ENCODE peak calls at places on chromosomes 7 and 10, in six cellular contexts. Y is stomach, W is esophagus muscularis mucosa, T is H1, P is A549, S is sigmoid colon. J is an unnamed sample.

GRCh38 chr10:68253356-68253755 is 21.4 kb upstream of the ATOH7 start:
- DNase-seq in Y (no peak), W (no peak), T (no peak), P (no peak), S (no peak), J (no peak)

GRCh38 chr7:601573-602340 is 82.1 kb upstream of the PDGFA start:
- DNase-seq in Y (peak), W (no peak), T (no peak), P (no peak), S (peak), J (no peak)

GRCh38 chr10:6423413-6424170 is 156.5 kb downstream of the PRKCQ start:
- DNase-seq in Y (no peak), W (no peak), T (no peak), P (no peak), S (no peak), J (no peak)

GRCh38 chr7:129343099-129343700 is 91.0 kb upstream of the STRIP2 start:
- DNase-seq in Y (no peak), W (no peak), T (no peak), P (peak), S (no peak), J (peak)

GRCh38 chr10:115624448-115624847 is 531.3 kb downstream of the ATRNL1 start:
- DNase-seq in Y (no peak), W (no peak), T (peak), P (no peak), S (no peak), J (no peak)

GRCh38 chr10:96188911-96189310 is 58.8 kb downstream of the ZNF518A start:
- DNase-seq in Y (no peak), W (no peak), T (no peak), P (no peak), S (no peak), J (no peak)

GRCh38 chr10:33314788-33315561 is 19.5 kb downstream of the NRP1 start:
- DNase-seq in Y (no peak), W (no peak), T (no peak), P (no peak), S (no peak), J (no peak)

GRCh38 chr10:48604039-48604407 is 850 bp downstream of the ARHGAP22 start:
- DNase-seq in Y (no peak), W (no peak), T (no peak), P (no peak), S (peak), J (no peak)

GRCh38 chr7:92586403-92586802 is 3.8 kb downstream of the FAM133B start:
- DNase-seq in Y (no peak), W (no peak), T (no peak), P (no peak), S (no peak), J (no peak)

GRCh38 chr7:37208528-37208927 is 240.1 kb downstream of the ELMO1 start:
- DNase-seq in Y (peak), W (peak), T (no peak), P (peak), S (peak), J (peak)

GRCh38 chr7:141664450-141664849 is 37.5 kb downstream of the DENND11 start:
- DNase-seq in Y (peak), W (no peak), T (no peak), P (no peak), S (no peak), J (no peak)

GRCh38 chr7:114334992-114335391 is 79.6 kb upstream of the FOXP2 start:
- DNase-seq in Y (no peak), W (no peak), T (no peak), P (no peak), S (no peak), J (no peak)

GRCh38 chr7:11969627-11970026 is 137.6 kb upstream of the THSD7A start:
- DNase-seq in Y (no peak), W (no peak), T (no peak), P (no peak), S (no peak), J (no peak)

GRCh38 chr10:103154464-103155299 is 38.4 kb downstream of the NT5C2 start:
- DNase-seq in Y (no peak), W (no peak), T (no peak), P (no peak), S (no peak), J (no peak)

GRCh38 chr7:68399991-68400590 is 1198.2 kb upstream of the AUTS2 start:
- DNase-seq in Y (no peak), W (peak), T (no peak), P (no peak), S (no peak), J (no peak)

GRCh38 chr10:34580643-34581042 is 234.5 kb downstream of the PARD3 start:
- DNase-seq in Y (no peak), W (no peak), T (no peak), P (peak), S (no peak), J (no peak)

GRCh38 chr10:18504161-18504560 is 147.2 kb downstream of the NSUN6 start:
- DNase-seq in Y (no peak), W (no peak), T (no peak), P (no peak), S (no peak), J (no peak)

GRCh38 chr10:58615237-58615935 is 102.7 kb downstream of the BICC1 start:
- DNase-seq in Y (no peak), W (no peak), T (no peak), P (no peak), S (no peak), J (no peak)

GRCh38 chr10:5546891-5547683 is 22.3 kb downstream of the CALML3 start:
- DNase-seq in Y (peak), W (no peak), T (no peak), P (peak), S (peak), J (peak)

GRCh38 chr7:954330-955238 is at the start of gene ADAP1:
- DNase-seq in Y (peak), W (no peak), T (no peak), P (peak), S (peak), J (no peak)

GRCh38 chr7:10974717-10975032 is 1.0 kb downstream of the PHF14 start:
- DNase-seq in Y (no peak), W (no peak), T (no peak), P (no peak), S (no peak), J (no peak)

GRCh38 chr7:92246363-92247101 is 758 bp downstream of the ANKIB1 start:
- DNase-seq in Y (no peak), W (no peak), T (no peak), P (peak), S (no peak), J (no peak)

GRCh38 chr7:97859606-97860204 is 12.5 kb downstream of the ASNS start:
- DNase-seq in Y (no peak), W (no peak), T (no peak), P (no peak), S (no peak), J (no peak)

GRCh38 chr7:15323545-15323944 is 238.3 kb downstream of the AGMO start:
- DNase-seq in Y (no peak), W (no peak), T (no peak), P (no peak), S (peak), J (peak)

GRCh38 chr7:103524042-103524907 is 78.3 kb upstream of the SLC26A5 start:
- DNase-seq in Y (no peak), W (no peak), T (no peak), P (peak), S (no peak), J (no peak)

GRCh38 chr10:77637986-77638765 is 568 bp upstream of the KCNMA1 start:
- DNase-seq in Y (no peak), W (no peak), T (no peak), P (peak), S (peak), J (no peak)

GRCh38 chr7:98462926-98463325 is 62.0 kb upstream of the BAIAP2L1 start:
- DNase-seq in Y (no peak), W (no peak), T (no peak), P (no peak), S (no peak), J (no peak)

GRCh38 chr7:112134039-112134438 is 72.2 kb downstream of the DOCK4 start:
- DNase-seq in Y (no peak), W (no peak), T (no peak), P (no peak), S (no peak), J (no peak)

GRCh38 chr10:3776796-3777571 is 8.0 kb downstream of the KLF6 start:
- DNase-seq in Y (peak), W (no peak), T (no peak), P (peak), S (peak), J (peak)

GRCh38 chr7:76377186-76377918 is 18.6 kb upstream of the YWHAG start:
- DNase-seq in Y (no peak), W (no peak), T (no peak), P (peak), S (no peak), J (no peak)

GRCh38 chr7:42911482-42912447 is at the start of gene C7orf25:
- DNase-seq in Y (peak), W (peak), T (peak), P (peak), S (peak), J (peak)

GRCh38 chr10:119651514-119652327 is 541 bp downstream of the BAG3 start:
- DNase-seq in Y (peak), W (no peak), T (no peak), P (no peak), S (peak), J (no peak)

GRCh38 chr7:87510430-87510875 is 35.0 kb upstream of the ABCB4 start:
- DNase-seq in Y (no peak), W (no peak), T (no peak), P (no peak), S (no peak), J (no peak)

GRCh38 chr10:3848768-3849643 is 64.0 kb upstream of the KLF6 start:
- DNase-seq in Y (no peak), W (no peak), T (no peak), P (no peak), S (no peak), J (no peak)

GRCh38 chr7:25295404-25295803 is 67.1 kb upstream of the NPVF start:
- DNase-seq in Y (no peak), W (no peak), T (no peak), P (no peak), S (no peak), J (no peak)

GRCh38 chr7:70098905-70099672 is 500.8 kb downstream of the AUTS2 start:
- DNase-seq in Y (no peak), W (no peak), T (no peak), P (no peak), S (no peak), J (no peak)

GRCh38 chr7:110090113-110090820 is 1000.7 kb upstream of the LRRN3 start:
- DNase-seq in Y (no peak), W (no peak), T (no peak), P (peak), S (no peak), J (no peak)

GRCh38 chr7:36506130-36506794 is 116.6 kb downstream of the ANLN start:
- DNase-seq in Y (no peak), W (peak), T (no peak), P (no peak), S (no peak), J (no peak)

GRCh38 chr10:3785849-3786290 is 861 bp upstream of the KLF6 start:
- DNase-seq in Y (no peak), W (peak), T (no peak), P (peak), S (peak), J (no peak)

GRCh38 chr10:108696792-108697477 is 1226.4 kb downstream of the XPNPEP1 start:
- DNase-seq in Y (no peak), W (no peak), T (no peak), P (no peak), S (no peak), J (no peak)
- TF ChIP-seq EP300 in Y (no peak), W (no peak), T (no peak), P (no peak), S (no peak), J (no peak)

DNA sequence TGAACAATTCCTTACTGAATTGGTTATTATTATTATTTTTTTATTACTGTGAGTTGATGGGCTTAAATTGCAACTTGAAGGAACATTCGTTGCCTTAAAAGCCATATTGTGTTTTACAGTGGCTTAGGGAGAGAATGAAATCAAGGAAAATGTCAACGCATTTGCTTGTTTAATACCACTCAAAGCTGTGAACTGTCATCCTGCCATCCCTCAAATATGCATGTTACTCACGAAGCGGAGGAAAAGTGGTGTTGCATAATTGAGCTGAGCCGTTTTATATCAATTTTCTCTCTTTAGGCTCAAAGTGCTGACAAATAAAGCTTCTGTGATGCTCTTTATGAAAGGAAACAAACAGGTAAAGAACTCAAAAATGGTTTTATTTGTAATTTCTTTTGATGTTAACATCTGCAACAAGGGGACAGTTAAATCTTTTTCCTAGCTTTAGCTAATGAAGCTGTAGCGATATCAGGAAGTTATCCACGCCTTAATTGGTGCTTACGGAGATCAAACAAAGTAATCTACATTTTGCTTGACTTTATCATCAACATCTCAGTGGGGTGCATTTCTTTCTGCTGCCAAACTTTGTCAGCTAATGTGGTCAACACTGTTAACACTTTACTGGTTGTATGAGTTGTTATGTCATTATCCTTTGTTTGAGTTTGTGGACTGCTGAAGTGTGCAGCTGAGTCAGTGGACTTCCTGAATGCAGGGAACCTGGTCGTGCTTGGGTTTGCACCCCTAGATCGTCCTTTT is 33.1 kb downstream of the GLRX3 start:
- DNase-seq in Y (no peak), W (no peak), T (no peak), P (no peak), S (no peak), J (no peak)
- TF ChIP-seq EP300 in Y (no peak), W (no peak), T (no peak), P (no peak), S (no peak), J (no peak)

DNA sequence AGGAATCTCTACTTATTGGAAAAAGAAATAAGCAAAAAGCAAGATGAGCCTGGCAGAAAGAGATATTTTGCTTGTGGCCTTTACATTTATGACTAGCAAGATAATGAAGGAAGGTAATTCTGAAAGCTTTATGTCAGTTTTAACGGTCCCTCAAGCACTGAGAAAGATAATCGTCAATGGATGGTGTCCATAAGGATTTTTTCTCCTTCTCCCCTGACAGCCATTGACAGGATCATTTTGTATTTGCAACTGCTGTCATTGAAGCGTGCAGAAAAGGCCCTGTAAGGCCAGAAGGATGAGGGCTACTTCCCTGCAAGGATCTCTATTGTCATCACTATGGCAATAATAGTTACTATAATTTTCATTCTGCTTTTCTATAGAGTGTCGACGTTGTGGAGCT is 1.0 kb upstream of the LRGUK start:
- DNase-seq in Y (no peak), W (no peak), T (no peak), P (no peak), S (no peak), J (no peak)
- TF ChIP-seq EP300 in Y (no peak), W (no peak), T (no peak), P (no peak), S (no peak), J (no peak)

DNA sequence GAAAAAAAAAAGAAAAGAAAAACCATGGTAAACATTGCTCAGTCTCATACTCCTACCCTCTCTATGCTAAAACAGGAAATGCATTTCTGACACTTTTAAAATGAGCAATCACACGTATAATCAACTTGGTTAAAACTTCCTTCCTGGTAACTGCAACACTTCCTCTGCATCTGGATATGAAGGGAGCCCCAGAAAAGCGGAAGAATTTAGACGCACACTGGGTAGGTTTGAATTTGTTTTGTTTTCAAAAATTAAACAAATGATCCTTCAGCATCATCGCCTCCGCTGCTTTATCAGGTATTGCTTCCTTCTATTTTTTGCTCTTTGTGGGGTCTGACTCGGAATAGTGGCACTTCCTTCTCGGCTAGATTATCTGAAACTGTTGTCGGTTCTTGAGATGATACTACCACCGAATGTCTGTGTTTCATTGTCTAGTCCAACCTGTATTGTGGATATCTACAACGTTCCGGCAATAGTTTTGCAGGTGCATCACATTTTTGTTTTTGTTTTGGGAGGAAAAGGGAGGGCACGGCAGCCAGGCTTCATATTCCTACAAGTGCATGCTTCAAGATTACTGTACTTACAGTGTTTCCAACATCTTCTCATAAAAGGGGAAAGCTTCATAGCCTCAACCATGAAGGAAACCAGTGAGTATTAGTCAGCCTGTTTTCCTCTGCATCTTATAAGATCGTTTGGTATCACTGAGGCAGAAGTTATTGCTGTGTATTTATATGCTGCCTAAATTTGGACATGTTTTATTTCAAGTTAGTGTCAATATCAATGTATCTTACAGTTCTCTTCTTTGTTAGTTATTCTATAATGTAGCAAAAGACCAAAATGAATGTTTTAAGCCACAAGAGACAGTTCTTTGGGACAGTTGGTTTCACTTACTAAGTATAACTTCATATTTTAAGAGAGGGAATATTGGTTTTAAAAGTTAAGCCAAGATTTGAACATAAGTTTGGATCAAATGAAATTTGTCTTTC is at the start of gene PIK3CG:
- DNase-seq in Y (no peak), W (no peak), T (no peak), P (no peak), S (no peak), J (no peak)
- TF ChIP-seq EP300 in Y (no peak), W (no peak), T (no peak), P (no peak), S (no peak), J (peak)

GRCh38 chr7:28573059-28573553 is 160.8 kb downstream of the CREB5 start:
- DNase-seq in Y (peak), W (no peak), T (no peak), P (no peak), S (no peak), J (peak)
- TF ChIP-seq EP300 in Y (no peak), W (no peak), T (no peak), P (no peak), S (no peak), J (no peak)

GRCh38 chr10:1006573-1006972 is 18.3 kb downstream of the GTPBP4 start:
- DNase-seq in Y (no peak), W (no peak), T (no peak), P (no peak), S (no peak), J (no peak)

GRCh38 chr10:1010703-1011102 is 15.0 kb downstream of the IDI2 start:
- DNase-seq in Y (no peak), W (no peak), T (no peak), P (no peak), S (no peak), J (no peak)

GRCh38 chr10:1007583-1007982 is 18.1 kb downstream of the IDI2 start:
- DNase-seq in Y (no peak), W (no peak), T (no peak), P (no peak), S (no peak), J (no peak)

GRCh38 chr10:1011696-1012095 is 14.0 kb downstream of the IDI2 start:
- DNase-seq in Y (no peak), W (no peak), T (no peak), P (no peak), S (no peak), J (no peak)

DNA sequence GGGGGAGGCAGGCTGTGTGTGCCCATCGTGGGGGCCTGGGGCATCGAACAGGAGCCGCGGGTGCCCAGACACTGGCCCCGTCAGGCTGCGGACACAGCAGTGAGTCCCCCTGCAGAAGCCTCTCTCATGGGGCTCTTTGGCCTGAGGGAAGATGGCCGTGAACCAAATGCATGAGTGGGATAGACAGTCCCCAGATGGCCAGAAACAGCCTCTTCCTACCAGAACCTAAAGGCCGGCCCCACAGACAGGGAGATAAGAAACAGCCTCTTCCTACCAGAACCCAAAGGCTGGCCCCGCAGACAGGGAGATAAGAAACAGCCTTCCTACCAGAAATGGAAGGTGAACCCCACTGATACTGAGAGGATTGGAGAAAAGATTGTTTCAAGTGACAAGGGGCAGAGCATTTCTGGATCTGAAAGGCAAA is 16.6 kb downstream of the IDI2 start:
- DNase-seq in Y (no peak), W (no peak), T (no peak), P (no peak), S (no peak), J (no peak)
- TF ChIP-seq EP300 in Y (no peak), W (no peak), T (no peak), P (no peak), S (no peak), J (no peak)

J was measured in tibial nerve.